ENCODE peak calls at places on chromosomes 12 and 14, in nine cellular contexts. V is activated CD8-positive, alpha-beta memory T cell treated with anti-CD3 and anti-CD28 coated beads, Interleukin-2, amount 10 ng/mL, durations not matched to agents 7 days and 5 days; B is effector memory CD8-positive, alpha-beta T cell; S is activated T-cell treated with anti-CD3 and anti-CD28 coated beads for 24 hours; R is stimulated activated CD8-positive, alpha-beta memory T cell treated with anti-CD3 and anti-CD28 coated beads, Interleukin-4, amount 100 ng/mL, for 1 hour; O is ovary; P is globus pallidus; E is choroid plexus epithelial cell; F is NCI-H2171 treated with DMSO at 0.1 percent for 48 hours. I is an unnamed sample.

GRCh38 chr14:23095196-23096108 is at the start of gene C14orf119:
- DNase-seq in E (peak; percentile 100), V (peak; percentile 100), B (peak; percentile 100), P (peak; percentile 100), S (peak; percentile 99), F (no peak), R (peak; percentile 92), O (peak; percentile 100), I (peak; percentile 100)

GRCh38 chr14:99654235-99655000 is 9.5 kb downstream of the HHIPL1 start:
- DNase-seq in S (no peak), V (no peak), P (peak; percentile 30), B (no peak), E (peak; percentile 79), R (no peak), F (peak; percentile 46), O (peak; percentile 52), I (peak; percentile 90)

GRCh38 chr14:23528555-23528954 is 23.0 kb downstream of the ZFHX2 start:
- DNase-seq in S (no peak), E (peak; percentile 7), R (no peak), O (no peak), B (no peak), F (no peak), V (no peak), P (no peak), I (no peak)

GRCh38 chr12:105076098-105076497 is 8.2 kb downstream of the ALDH1L2 start:
- DNase-seq in V (no peak), F (no peak), S (no peak), E (peak; percentile 52), R (no peak), O (no peak), B (no peak), P (no peak), I (no peak)

GRCh38 chr14:73865536-73866113 is 14.0 kb downstream of the PTGR2 start:
- DNase-seq in S (no peak), R (no peak), O (no peak), F (no peak), B (no peak), E (no peak), V (no peak), P (no peak), I (no peak)

GRCh38 chr14:102020058-102020971 is 55.9 kb downstream of the DYNC1H1 start:
- DNase-seq in E (peak; percentile 77), V (peak; percentile 81), F (peak; percentile 39), B (no peak), R (no peak), P (no peak), O (no peak), S (peak; percentile 34), I (no peak)

GRCh38 chr14:99729991-99730875 is 46.1 kb downstream of the CYP46A1 start:
- DNase-seq in B (peak; percentile 66), V (peak; percentile 74), P (no peak), F (peak; percentile 56), O (peak; percentile 69), R (peak; percentile 9), S (peak; percentile 55), E (no peak), I (peak; percentile 85)

GRCh38 chr12:1590083-1590979 is 4.0 kb downstream of the FBXL14 start:
- DNase-seq in R (no peak), V (no peak), B (no peak), E (peak; percentile 63), S (no peak), P (peak; percentile 87), O (no peak), F (no peak), I (no peak)

GRCh38 chr12:56776654-56777053 is 13.5 kb downstream of the HSD17B6 start:
- DNase-seq in P (no peak), O (no peak), B (no peak), F (no peak), S (no peak), R (no peak), V (no peak), E (no peak), I (no peak)

GRCh38 chr12:48796976-48797375 is 8.1 kb upstream of the ADCY6 start:
- DNase-seq in P (no peak), E (no peak), F (no peak), B (no peak), V (peak; percentile 70), S (no peak), O (no peak), R (no peak), I (no peak)

GRCh38 chr14:68255697-68256178 is 436.2 kb downstream of the RAD51B start:
- DNase-seq in P (no peak), E (peak; percentile 71), S (no peak), R (no peak), B (no peak), F (no peak), V (no peak), O (no peak), I (no peak)

I was measured in sigmoid colon.